ENCODE peak calls at places on chromosomes 16 and 17, in six cellular contexts. One of them, this sample, is unnamed.

GRCh38 chr17:74404218-74404617 is 27.7 kb upstream of the GPRC5C start:
- DNase-seq in A549: no peak
- DNase-seq in HepG2: no peak
- DNase-seq in K562: no peak
- DNase-seq in SK-N-SH: no peak
- DNase-seq in GM12878: no peak
- DNase-seq in this sample: no peak

GRCh38 chr16:89018605-89019158 is 41.7 kb upstream of the CBFA2T3 start:
- DNase-seq in A549: no peak
- DNase-seq in HepG2: no peak
- DNase-seq in K562: no peak
- DNase-seq in SK-N-SH: no peak
- DNase-seq in GM12878: no peak
- DNase-seq in this sample: no peak

GRCh38 chr16:57651344-57652333 is 16.5 kb upstream of the ADGRG3 start:
- DNase-seq in A549: no peak
- DNase-seq in HepG2: no peak
- DNase-seq in K562: peak; percentile 45
- DNase-seq in SK-N-SH: no peak
- DNase-seq in GM12878: no peak
- DNase-seq in this sample: no peak

GRCh38 chr17:82043507-82043906 is 6.0 kb upstream of the DCXR start:
- DNase-seq in A549: no peak
- DNase-seq in HepG2: no peak
- DNase-seq in K562: no peak
- DNase-seq in SK-N-SH: no peak
- DNase-seq in GM12878: no peak
- DNase-seq in this sample: no peak

GRCh38 chr17:63526861-63527260 is 3.7 kb downstream of the KCNH6 start:
- DNase-seq in A549: no peak
- DNase-seq in HepG2: no peak
- DNase-seq in K562: no peak
- DNase-seq in SK-N-SH: no peak
- DNase-seq in GM12878: no peak
- DNase-seq in this sample: no peak

GRCh38 chr16:56603589-56603988 is 4.8 kb upstream of the MT2A start:
- DNase-seq in A549: peak; percentile 67
- DNase-seq in HepG2: peak; percentile 86
- DNase-seq in K562: no peak
- DNase-seq in SK-N-SH: peak; percentile 67
- DNase-seq in GM12878: no peak
- DNase-seq in this sample: peak; percentile 53

GRCh38 chr17:57086069-57086930 is 1.3 kb downstream of the AKAP1 start:
- DNase-seq in A549: peak; percentile 79
- DNase-seq in HepG2: peak; percentile 88
- DNase-seq in K562: peak; percentile 44
- DNase-seq in SK-N-SH: peak; percentile 68
- DNase-seq in GM12878: no peak
- DNase-seq in this sample: peak; percentile 8

GRCh38 chr16:64695684-64696083 is 426.2 kb downstream of the CDH11 start:
- DNase-seq in A549: no peak
- DNase-seq in HepG2: no peak
- DNase-seq in K562: no peak
- DNase-seq in SK-N-SH: no peak
- DNase-seq in GM12878: no peak
- DNase-seq in this sample: no peak

GRCh38 chr17:75908201-75908600 is 3.5 kb upstream of the MRPL38 start:
- DNase-seq in A549: no peak
- DNase-seq in HepG2: no peak
- DNase-seq in K562: no peak
- DNase-seq in SK-N-SH: no peak
- DNase-seq in GM12878: no peak
- DNase-seq in this sample: no peak

GRCh38 chr17:73194514-73195222 is 1.8 kb downstream of the COG1 start:
- DNase-seq in A549: no peak
- DNase-seq in HepG2: no peak
- DNase-seq in K562: no peak
- DNase-seq in SK-N-SH: no peak
- DNase-seq in GM12878: no peak
- DNase-seq in this sample: peak; percentile 90

GRCh38 chr17:66458782-66459181 is 156.4 kb downstream of the PRKCA start:
- DNase-seq in A549: no peak
- DNase-seq in HepG2: no peak
- DNase-seq in K562: no peak
- DNase-seq in SK-N-SH: no peak
- DNase-seq in GM12878: no peak
- DNase-seq in this sample: no peak

GRCh38 chr17:66462010-66462409 is 159.6 kb downstream of the PRKCA start:
- DNase-seq in A549: no peak
- DNase-seq in HepG2: peak; percentile 42
- DNase-seq in K562: no peak
- DNase-seq in SK-N-SH: no peak
- DNase-seq in GM12878: no peak
- DNase-seq in this sample: no peak

GRCh38 chr17:66461343-66461995 is 159.1 kb downstream of the PRKCA start:
- DNase-seq in A549: no peak
- DNase-seq in HepG2: no peak
- DNase-seq in K562: no peak
- DNase-seq in SK-N-SH: no peak
- DNase-seq in GM12878: no peak
- DNase-seq in this sample: no peak

GRCh38 chr17:66460558-66460957 is 158.1 kb downstream of the PRKCA start:
- DNase-seq in A549: no peak
- DNase-seq in HepG2: no peak
- DNase-seq in K562: no peak
- DNase-seq in SK-N-SH: no peak
- DNase-seq in GM12878: no peak
- DNase-seq in this sample: no peak

DNA sequence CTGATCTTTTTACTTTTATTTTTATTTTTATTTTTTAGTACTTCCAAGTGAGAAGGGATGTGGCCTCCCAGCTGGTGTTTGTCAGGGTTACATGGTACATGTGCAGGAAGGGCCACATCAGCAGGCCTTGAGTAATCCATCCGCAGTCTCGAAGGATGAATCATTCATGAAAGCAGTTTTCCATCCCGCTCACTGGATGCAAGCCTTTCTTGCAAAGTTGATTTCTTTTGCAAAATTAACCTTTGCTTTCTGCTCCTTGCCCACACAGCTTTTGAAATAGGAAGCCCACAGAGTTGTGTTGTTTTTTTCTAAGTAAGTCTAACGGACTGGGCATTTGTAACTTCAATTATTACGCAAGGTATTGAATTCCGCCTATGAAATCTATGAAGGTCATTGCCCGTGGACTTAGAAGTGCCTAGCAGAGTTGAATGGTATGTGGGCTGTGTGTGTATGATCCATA is 157.4 kb downstream of the PRKCA start:
- DNase-seq in A549: peak; percentile 94
- DNase-seq in HepG2: peak; percentile 95
- DNase-seq in K562: no peak
- DNase-seq in SK-N-SH: no peak
- DNase-seq in GM12878: no peak
- DNase-seq in this sample: peak; percentile 99
- TF ChIP-seq SMC3 in A549: peak; percentile 51
- TF ChIP-seq SMC3 in HepG2: peak; percentile 24
- TF ChIP-seq SMC3 in K562: no peak
- TF ChIP-seq SMC3 in SK-N-SH: no peak
- TF ChIP-seq SMC3 in GM12878: no peak
- TF ChIP-seq SMC3 in this sample: peak; percentile 32

GRCh38 chr17:34153988-34154387 is 101.1 kb upstream of the CCL2 start:
- DNase-seq in A549: no peak
- DNase-seq in HepG2: no peak
- DNase-seq in K562: no peak
- DNase-seq in SK-N-SH: no peak
- DNase-seq in GM12878: no peak
- DNase-seq in this sample: no peak

GRCh38 chr17:34155947-34156346 is 99.1 kb upstream of the CCL2 start:
- DNase-seq in A549: no peak
- DNase-seq in HepG2: no peak
- DNase-seq in K562: no peak
- DNase-seq in SK-N-SH: no peak
- DNase-seq in GM12878: no peak
- DNase-seq in this sample: no peak

GRCh38 chr17:34154916-34155730 is 100.0 kb upstream of the CCL2 start:
- DNase-seq in A549: no peak
- DNase-seq in HepG2: no peak
- DNase-seq in K562: no peak
- DNase-seq in SK-N-SH: peak; percentile 21
- DNase-seq in GM12878: no peak
- DNase-seq in this sample: no peak

GRCh38 chr17:34146440-34147043 is 108.5 kb upstream of the CCL2 start:
- DNase-seq in A549: peak; percentile 44
- DNase-seq in HepG2: peak; percentile 43
- DNase-seq in K562: peak; percentile 73
- DNase-seq in SK-N-SH: peak; percentile 64
- DNase-seq in GM12878: no peak
- DNase-seq in this sample: no peak

GRCh38 chr17:34151081-34151480 is 104.0 kb upstream of the CCL2 start:
- DNase-seq in A549: no peak
- DNase-seq in HepG2: no peak
- DNase-seq in K562: no peak
- DNase-seq in SK-N-SH: no peak
- DNase-seq in GM12878: no peak
- DNase-seq in this sample: no peak
- TF ChIP-seq SMC3 in A549: no peak
- TF ChIP-seq SMC3 in HepG2: no peak
- TF ChIP-seq SMC3 in K562: no peak
- TF ChIP-seq SMC3 in SK-N-SH: no peak
- TF ChIP-seq SMC3 in GM12878: no peak
- TF ChIP-seq SMC3 in this sample: no peak

DNA sequence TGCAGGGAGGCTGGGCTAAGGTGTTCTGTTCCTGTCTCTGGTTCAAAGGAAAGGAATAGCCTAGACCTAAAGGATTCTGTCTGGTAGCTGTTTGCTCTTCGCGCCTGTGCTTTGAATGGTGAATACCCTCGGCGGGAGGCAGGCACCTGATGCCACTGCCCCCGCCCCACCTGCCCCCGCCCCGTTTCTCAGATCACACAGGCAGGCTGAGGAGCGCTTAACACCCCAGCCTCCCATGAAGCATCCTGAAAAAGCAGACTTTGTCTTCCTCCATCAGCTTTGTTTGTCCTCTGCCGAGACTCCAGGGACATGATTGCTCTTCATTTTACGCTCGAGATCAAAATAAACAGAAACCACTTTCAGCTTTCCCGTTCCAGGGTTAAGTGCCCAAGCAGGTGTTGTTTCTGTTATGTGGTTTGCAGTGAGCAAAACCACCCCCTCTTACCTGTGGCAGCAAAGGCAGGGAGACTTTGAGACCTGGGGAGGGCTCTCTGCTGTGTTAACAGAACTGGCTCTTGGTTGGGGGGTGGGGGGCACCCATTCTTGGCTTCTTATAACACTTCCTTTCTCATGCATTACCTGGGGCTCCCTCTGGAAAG is 452.1 kb downstream of the WWOX start:
- DNase-seq in A549: no peak
- DNase-seq in HepG2: no peak
- DNase-seq in K562: no peak
- DNase-seq in SK-N-SH: no peak
- DNase-seq in GM12878: no peak
- DNase-seq in this sample: no peak
- TF ChIP-seq SMC3 in A549: no peak
- TF ChIP-seq SMC3 in HepG2: no peak
- TF ChIP-seq SMC3 in K562: no peak
- TF ChIP-seq SMC3 in SK-N-SH: no peak
- TF ChIP-seq SMC3 in GM12878: no peak
- TF ChIP-seq SMC3 in this sample: no peak

GRCh38 chr16:14015948-14016347 is 55.2 kb upstream of the MRTFB start:
- DNase-seq in A549: peak; percentile 49
- DNase-seq in HepG2: no peak
- DNase-seq in K562: no peak
- DNase-seq in SK-N-SH: no peak
- DNase-seq in GM12878: no peak
- DNase-seq in this sample: peak; percentile 90
- TF ChIP-seq SMC3 in A549: no peak
- TF ChIP-seq SMC3 in HepG2: no peak
- TF ChIP-seq SMC3 in K562: no peak
- TF ChIP-seq SMC3 in SK-N-SH: no peak
- TF ChIP-seq SMC3 in GM12878: no peak
- TF ChIP-seq SMC3 in this sample: no peak

DNA sequence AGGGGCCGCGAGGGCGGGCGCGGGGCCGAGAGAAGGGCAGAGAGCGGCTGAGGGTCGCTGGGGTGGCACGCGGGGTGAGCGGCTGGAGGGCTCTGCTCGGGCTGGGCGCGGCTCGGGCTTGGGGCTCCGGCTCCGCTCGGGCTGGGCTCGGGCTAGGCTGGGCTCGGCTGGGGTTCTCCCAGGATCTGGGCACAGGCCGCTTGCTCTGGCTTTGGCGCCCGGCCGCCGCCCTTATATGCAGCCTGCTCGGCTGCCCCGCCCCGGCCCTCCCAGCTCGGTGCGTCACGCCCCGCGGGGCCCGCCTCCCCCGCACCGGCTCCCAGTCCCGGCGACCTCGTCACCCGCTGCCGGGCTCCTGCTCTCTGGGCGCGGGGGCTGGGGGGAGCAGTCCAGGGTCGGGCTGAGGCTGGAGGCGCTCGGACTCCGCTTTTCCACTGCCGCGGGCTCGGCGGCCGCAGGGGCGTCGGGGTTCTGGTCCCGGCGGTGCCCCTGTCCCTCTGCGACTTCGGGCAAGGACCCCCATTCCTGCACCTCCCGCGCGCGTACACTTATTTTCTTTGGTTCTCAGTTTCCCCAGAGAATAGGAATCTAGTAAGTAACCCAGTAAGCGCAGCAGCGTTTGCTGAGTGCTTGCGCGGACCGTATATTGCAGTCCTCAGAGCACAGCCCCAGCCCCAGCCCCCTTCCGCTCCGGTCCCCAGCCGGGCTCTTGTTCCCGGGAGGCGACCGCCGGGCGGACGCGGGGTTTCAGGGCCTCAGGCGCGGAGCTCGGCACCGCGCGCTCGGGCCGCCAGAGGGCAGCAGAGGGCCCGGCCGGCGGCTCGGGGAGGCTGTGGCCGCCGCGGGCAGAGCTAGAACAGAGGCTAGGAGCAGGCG is at the start of gene RASD1:
- DNase-seq in A549: peak; percentile 88
- DNase-seq in HepG2: peak; percentile 59
- DNase-seq in K562: peak; percentile 88
- DNase-seq in SK-N-SH: peak; percentile 98
- DNase-seq in GM12878: no peak
- DNase-seq in this sample: peak; percentile 81
- TF ChIP-seq SMC3 in A549: peak; percentile 99
- TF ChIP-seq SMC3 in HepG2: peak; percentile 46
- TF ChIP-seq SMC3 in K562: peak; percentile 74
- TF ChIP-seq SMC3 in SK-N-SH: peak; percentile 94
- TF ChIP-seq SMC3 in GM12878: peak; percentile 74
- TF ChIP-seq SMC3 in this sample: peak; percentile 94

This sample was measured in IMR-90.